ENCODE peak calls at places on chromosomes 12 and 14, in six cellular contexts. One of them, this sample, is unnamed. For H3K4me1 and H3K27me3, the result is how much of the 10 kb centered on the place peaks cover.

GRCh38 chr12:12807970-12808702 is 5.0 kb upstream of the DDX47 start:
- DNase-seq in IMR-90: peak
- DNase-seq in adrenal gland: peak
- DNase-seq in adipocyte: peak
- DNase-seq in sigmoid colon: peak
- DNase-seq in HepG2: no peak
- DNase-seq in this sample: no peak

GRCh38 chr12:102063066-102063465 is 1.3 kb upstream of the WASHC3 start:
- DNase-seq in HepG2: peak
- DNase-seq in sigmoid colon: no peak
- DNase-seq in adipocyte: no peak
- DNase-seq in adrenal gland: no peak
- DNase-seq in IMR-90: no peak
- DNase-seq in this sample: no peak

GRCh38 chr12:72271401-72271740 is 799 bp upstream of the TRHDE start:
- DNase-seq in IMR-90: peak
- DNase-seq in HepG2: no peak
- DNase-seq in adrenal gland: no peak
- DNase-seq in adipocyte: peak
- DNase-seq in sigmoid colon: no peak
- DNase-seq in this sample: no peak

GRCh38 chr12:57430117-57430930 is 519 bp downstream of the R3HDM2 start:
- DNase-seq in adrenal gland: peak
- DNase-seq in IMR-90: peak
- DNase-seq in sigmoid colon: no peak
- DNase-seq in HepG2: no peak
- DNase-seq in adipocyte: peak
- DNase-seq in this sample: peak

GRCh38 chr14:42424501-42424900 is 817.8 kb downstream of the LRFN5 start:
- DNase-seq in IMR-90: peak
- DNase-seq in HepG2: no peak
- DNase-seq in adrenal gland: no peak
- DNase-seq in sigmoid colon: no peak
- DNase-seq in adipocyte: no peak
- DNase-seq in this sample: no peak

GRCh38 chr14:89673499-89674225 is 256.6 kb upstream of the FOXN3 start:
- DNase-seq in HepG2: no peak
- DNase-seq in adrenal gland: no peak
- DNase-seq in sigmoid colon: no peak
- DNase-seq in IMR-90: peak
- DNase-seq in adipocyte: peak
- DNase-seq in this sample: no peak

GRCh38 chr12:5796171-5797091 is 148.6 kb downstream of the ANO2 start:
- DNase-seq in adrenal gland: no peak
- DNase-seq in HepG2: peak
- DNase-seq in adipocyte: peak
- DNase-seq in sigmoid colon: no peak
- DNase-seq in IMR-90: peak
- DNase-seq in this sample: no peak

GRCh38 chr12:131065801-131066200 is 112.1 kb downstream of the ADGRD1 start:
- DNase-seq in HepG2: no peak
- DNase-seq in IMR-90: no peak
- DNase-seq in adrenal gland: no peak
- DNase-seq in sigmoid colon: no peak
- DNase-seq in adipocyte: no peak
- DNase-seq in this sample: no peak

GRCh38 chr12:45192041-45192695 is 23.7 kb upstream of the ANO6 start:
- DNase-seq in adipocyte: peak
- DNase-seq in IMR-90: peak
- DNase-seq in adrenal gland: no peak
- DNase-seq in sigmoid colon: no peak
- DNase-seq in HepG2: peak
- DNase-seq in this sample: no peak

GRCh38 chr14:75335588-75335987 is 57.0 kb downstream of the FOS start:
- DNase-seq in IMR-90: no peak
- DNase-seq in HepG2: no peak
- DNase-seq in adipocyte: no peak
- DNase-seq in adrenal gland: no peak
- DNase-seq in sigmoid colon: peak
- DNase-seq in this sample: no peak

GRCh38 chr12:68119724-68120211 is 39.8 kb downstream of the IFNG start:
- DNase-seq in adrenal gland: no peak
- DNase-seq in IMR-90: no peak
- DNase-seq in adipocyte: no peak
- DNase-seq in sigmoid colon: no peak
- DNase-seq in HepG2: no peak
- DNase-seq in this sample: peak

DNA sequence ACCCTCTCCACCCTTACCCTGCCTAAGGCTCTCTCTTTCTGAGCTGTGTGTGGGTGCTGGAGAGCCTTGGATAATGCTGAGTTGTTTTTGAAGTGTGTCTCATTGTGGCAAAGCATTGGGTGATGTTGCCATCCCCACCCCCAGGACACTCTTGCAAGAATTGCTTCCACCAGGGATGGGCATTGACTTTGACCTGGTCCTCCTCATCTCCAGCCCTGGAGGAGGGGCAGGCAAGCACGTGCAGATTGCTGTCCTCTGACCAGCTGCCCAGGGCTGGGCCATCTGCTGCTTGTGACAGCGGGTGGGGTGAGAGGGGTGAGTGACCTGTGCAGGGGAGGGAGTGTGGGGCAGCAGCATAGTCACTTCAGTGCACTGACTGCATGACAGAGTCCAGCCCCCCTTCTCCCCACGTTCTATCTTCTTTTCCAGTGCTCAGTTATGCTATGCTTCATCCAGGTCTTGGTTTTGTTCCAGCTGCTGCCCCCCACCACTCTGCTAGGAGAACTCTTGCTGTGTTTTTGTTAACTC is 26.2 kb downstream of the SUSD6 start:
- DNase-seq in adipocyte: no peak
- DNase-seq in adrenal gland: peak
- DNase-seq in HepG2: peak
- DNase-seq in sigmoid colon: peak
- DNase-seq in IMR-90: no peak
- DNase-seq in this sample: no peak
- H3K4me1 ChIP-seq in adipocyte: under half
- H3K4me1 ChIP-seq in adrenal gland: half or more
- H3K4me1 ChIP-seq in HepG2: half or more
- H3K4me1 ChIP-seq in sigmoid colon: under half
- H3K4me1 ChIP-seq in IMR-90: under half
- H3K4me1 ChIP-seq in this sample: under half

GRCh38 chr14:100158566-100159106 is 809 bp downstream of the DEGS2 start:
- DNase-seq in IMR-90: no peak
- DNase-seq in HepG2: no peak
- DNase-seq in adipocyte: no peak
- DNase-seq in adrenal gland: no peak
- DNase-seq in sigmoid colon: no peak
- DNase-seq in this sample: no peak

GRCh38 chr14:100156776-100157175 is 2.7 kb downstream of the DEGS2 start:
- DNase-seq in sigmoid colon: no peak
- DNase-seq in HepG2: no peak
- DNase-seq in IMR-90: no peak
- DNase-seq in adipocyte: no peak
- DNase-seq in adrenal gland: no peak
- DNase-seq in this sample: no peak

GRCh38 chr14:100160534-100160916 is 1.1 kb upstream of the DEGS2 start:
- DNase-seq in sigmoid colon: no peak
- DNase-seq in adrenal gland: no peak
- DNase-seq in HepG2: no peak
- DNase-seq in IMR-90: no peak
- DNase-seq in adipocyte: no peak
- DNase-seq in this sample: no peak

GRCh38 chr14:100159865-100160533 is 554 bp upstream of the DEGS2 start:
- DNase-seq in sigmoid colon: no peak
- DNase-seq in HepG2: no peak
- DNase-seq in adrenal gland: no peak
- DNase-seq in IMR-90: no peak
- DNase-seq in adipocyte: no peak
- DNase-seq in this sample: no peak

DNA sequence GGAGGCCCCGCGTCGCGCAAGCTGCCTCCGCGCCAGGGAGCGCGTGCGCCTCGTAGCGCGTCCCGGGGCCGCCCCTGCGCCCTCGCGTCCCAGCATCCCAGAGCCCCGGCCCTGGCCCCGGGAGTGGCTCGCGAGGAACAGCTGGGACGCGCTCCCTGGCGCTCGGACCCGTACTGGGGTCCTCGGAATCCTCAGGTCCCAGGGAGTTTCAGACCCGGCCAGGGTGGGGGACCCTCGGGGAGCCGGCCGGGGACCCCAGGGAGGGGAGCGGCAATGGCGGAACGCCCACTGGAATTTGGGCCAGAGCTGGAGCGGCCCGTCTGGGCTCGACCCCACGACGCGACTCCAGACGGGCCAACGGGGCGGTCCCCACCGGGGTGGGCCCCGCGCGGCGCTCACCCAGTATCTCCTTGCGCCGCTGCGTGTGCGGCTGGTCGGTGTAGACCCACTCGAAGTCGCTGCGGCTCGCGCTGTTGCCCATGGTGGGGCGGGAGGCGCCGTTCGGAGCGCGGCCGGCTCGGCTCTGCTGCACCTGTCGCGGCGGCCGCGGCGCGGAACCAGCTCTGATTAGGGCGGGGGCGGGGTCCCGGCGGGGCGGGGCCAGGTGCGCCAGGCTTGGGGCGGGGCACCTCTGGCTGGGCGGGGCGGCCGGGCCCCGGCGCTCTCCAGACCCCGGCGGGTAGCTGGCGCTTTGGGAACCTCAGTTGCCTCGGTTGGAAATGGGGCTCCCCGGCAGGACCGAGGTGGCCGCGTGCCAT is at the start of gene DEGS2:
- DNase-seq in HepG2: no peak
- DNase-seq in adrenal gland: no peak
- DNase-seq in IMR-90: no peak
- DNase-seq in sigmoid colon: no peak
- DNase-seq in adipocyte: peak
- DNase-seq in this sample: peak
- H3K27me3 ChIP-seq in HepG2: under half
- H3K27me3 ChIP-seq in adrenal gland: under half
- H3K27me3 ChIP-seq in IMR-90: under half
- H3K27me3 ChIP-seq in sigmoid colon: half or more
- H3K27me3 ChIP-seq in adipocyte: under half
- H3K27me3 ChIP-seq in this sample: under half

DNA sequence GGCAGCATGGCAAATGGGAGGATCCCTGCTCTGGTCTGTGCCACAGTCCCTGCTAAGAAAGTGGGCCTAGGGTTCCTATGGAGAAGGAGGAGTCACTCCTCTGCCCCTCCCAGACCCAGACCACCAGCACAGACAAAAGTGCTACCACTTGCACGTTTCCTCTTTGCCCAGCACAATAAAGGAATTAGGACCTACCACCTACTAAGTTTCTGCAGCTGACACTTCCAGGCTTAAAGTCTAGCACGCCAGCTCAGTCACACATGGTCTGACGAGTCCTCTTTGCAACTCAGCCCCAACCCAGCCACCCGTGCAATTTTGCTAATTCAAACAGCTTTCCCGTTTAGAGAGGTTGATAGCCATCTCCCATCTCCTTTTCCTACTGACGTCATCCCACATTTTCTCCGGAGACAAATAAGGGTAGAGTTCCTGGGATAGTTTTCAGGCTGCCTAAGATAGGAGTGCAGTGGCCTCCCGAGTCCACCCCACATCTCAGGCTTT is 66.2 kb upstream of the PTGR2 start:
- DNase-seq in IMR-90: peak
- DNase-seq in sigmoid colon: peak
- DNase-seq in HepG2: peak
- DNase-seq in adipocyte: peak
- DNase-seq in adrenal gland: peak
- DNase-seq in this sample: no peak
- H3K4me1 ChIP-seq in IMR-90: under half
- H3K4me1 ChIP-seq in sigmoid colon: under half
- H3K4me1 ChIP-seq in HepG2: half or more
- H3K4me1 ChIP-seq in adipocyte: half or more
- H3K4me1 ChIP-seq in adrenal gland: under half
- H3K4me1 ChIP-seq in this sample: under half

GRCh38 chr12:95870897-95871296 is 12.1 kb downstream of the SNRPF start:
- DNase-seq in adrenal gland: no peak
- DNase-seq in sigmoid colon: no peak
- DNase-seq in HepG2: peak
- DNase-seq in IMR-90: no peak
- DNase-seq in adipocyte: peak
- DNase-seq in this sample: no peak

GRCh38 chr12:95877622-95878021 is 18.9 kb downstream of the SNRPF start:
- DNase-seq in HepG2: no peak
- DNase-seq in adipocyte: no peak
- DNase-seq in sigmoid colon: no peak
- DNase-seq in adrenal gland: no peak
- DNase-seq in IMR-90: no peak
- DNase-seq in this sample: no peak

GRCh38 chr12:95874452-95874851 is 15.7 kb downstream of the SNRPF start:
- DNase-seq in adipocyte: no peak
- DNase-seq in IMR-90: no peak
- DNase-seq in HepG2: no peak
- DNase-seq in sigmoid colon: no peak
- DNase-seq in adrenal gland: no peak
- DNase-seq in this sample: no peak
- H3K27me3 ChIP-seq in adipocyte: under half
- H3K27me3 ChIP-seq in IMR-90: under half
- H3K27me3 ChIP-seq in HepG2: under half
- H3K27me3 ChIP-seq in sigmoid colon: under half
- H3K27me3 ChIP-seq in adrenal gland: under half
- H3K27me3 ChIP-seq in this sample: under half

DNA sequence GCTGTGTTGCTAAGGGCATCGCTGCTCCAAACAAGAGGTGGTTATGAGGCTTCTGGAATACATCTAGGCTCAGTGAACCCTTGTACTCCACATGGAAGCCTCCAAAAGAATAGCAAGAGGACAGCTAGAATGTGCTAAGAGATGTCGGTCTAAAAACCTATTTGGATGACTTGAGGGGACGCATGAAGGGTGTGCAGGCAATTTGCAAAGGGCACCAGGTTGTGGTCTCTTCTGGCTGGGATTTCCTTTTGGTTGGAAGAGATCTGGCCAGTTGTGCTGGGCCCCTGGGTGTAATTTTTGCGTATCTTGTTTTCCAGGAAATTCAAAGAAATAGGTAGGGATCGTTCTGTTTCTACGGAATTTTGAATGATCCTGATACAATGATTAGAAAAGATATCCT is 4.2 kb downstream of the TTC9 start:
- DNase-seq in adrenal gland: no peak
- DNase-seq in HepG2: no peak
- DNase-seq in sigmoid colon: no peak
- DNase-seq in adipocyte: no peak
- DNase-seq in IMR-90: no peak
- DNase-seq in this sample: no peak
- H3K4me1 ChIP-seq in adrenal gland: under half
- H3K4me1 ChIP-seq in HepG2: under half
- H3K4me1 ChIP-seq in sigmoid colon: under half
- H3K4me1 ChIP-seq in adipocyte: under half
- H3K4me1 ChIP-seq in IMR-90: under half
- H3K4me1 ChIP-seq in this sample: under half